ENCODE peak calls at places on chromosomes 11 and 22, in five cellular contexts. K, D, Y, H and U are unnamed samples.

GRCh38 chr22:25494774-25495173 is 69.7 kb upstream of the GRK3 start:
- DNase-seq in H (no peak), D (no peak), Y (no peak), K (no peak), U (no peak)

GRCh38 chr11:111531687-111532364 is 8.7 kb upstream of the LAYN start:
- DNase-seq in K (peak; percentile 80), Y (no peak), D (peak; percentile 95), H (no peak), U (no peak)

GRCh38 chr11:121711236-121711635 is 258.5 kb upstream of the SORL1-AS1 start:
- DNase-seq in K (no peak), H (no peak), D (peak; percentile 17), Y (no peak), U (no peak)

GRCh38 chr11:73267122-73267846 is 4.9 kb upstream of the P2RY6 start:
- DNase-seq in H (no peak), D (no peak), K (no peak), Y (peak; percentile 33), U (no peak)

GRCh38 chr11:59429924-59430516 is 3.8 kb upstream of the OR5A2 start:
- DNase-seq in Y (no peak), D (peak; percentile 45), H (peak; percentile 41), K (peak; percentile 29), U (peak; percentile 23)

GRCh38 chr22:47046411-47047065 is 284.1 kb downstream of the TBC1D22A start:
- DNase-seq in D (no peak), H (no peak), Y (no peak), K (no peak), U (peak; percentile 75)

GRCh38 chr11:101566626-101567025 is 17.2 kb downstream of the TRPC6 start:
- DNase-seq in K (no peak), H (no peak), Y (no peak), D (no peak), U (no peak)

GRCh38 chr11:120857508-120857907 is 166.4 kb upstream of the TBCEL start:
- DNase-seq in Y (no peak), K (no peak), H (no peak), D (no peak), U (no peak)

GRCh38 chr11:86460461-86461404 is 86.0 kb downstream of the CCDC81 start:
- DNase-seq in D (peak; percentile 71), K (no peak), H (no peak), Y (no peak), U (no peak)

GRCh38 chr11:24866743-24867142 is 369.9 kb downstream of the LUZP2 start:
- DNase-seq in H (no peak), Y (no peak), D (no peak), K (no peak), U (no peak)

GRCh38 chr11:69463181-69463891 is 18.1 kb upstream of the LINC01488 start:
- DNase-seq in H (no peak), D (peak; percentile 80), Y (no peak), K (no peak), U (no peak)

GRCh38 chr11:68904458-68904847 is 762 bp downstream of the IGHMBP2 start:
- DNase-seq in Y (no peak), K (no peak), D (no peak), H (no peak), U (no peak)

DNA sequence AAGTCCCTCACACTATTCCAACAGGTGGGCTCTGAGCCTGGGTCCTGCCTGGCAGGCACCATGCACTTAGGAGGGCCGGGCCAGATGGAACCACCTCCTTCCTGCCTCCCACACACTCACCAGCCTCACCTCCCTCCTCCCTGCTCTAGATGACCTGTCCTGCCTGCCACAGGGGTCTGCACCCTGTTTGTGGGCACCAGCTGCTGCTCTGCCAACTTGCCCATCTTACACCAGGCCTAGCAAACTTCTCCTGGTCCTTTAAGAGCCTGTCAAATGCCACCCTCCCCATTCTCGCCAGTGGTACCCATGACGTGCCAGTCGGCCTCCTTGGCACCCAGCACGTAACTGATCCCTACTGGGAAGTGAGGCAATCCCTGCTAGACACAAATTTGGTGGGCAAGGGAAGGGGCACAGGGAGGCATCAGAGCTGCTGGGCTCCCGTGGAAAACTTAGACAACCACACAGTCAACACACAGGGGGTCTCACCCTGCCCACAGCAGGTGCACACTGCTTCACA is 3.1 kb downstream of the MOB2 start:
- DNase-seq in D (no peak), K (no peak), Y (no peak), H (no peak), U (no peak)
- H3K4me3 ChIP-seq in D (no peak overlapping the region), K (no peak overlapping the region), Y (no peak overlapping the region), H (no peak overlapping the region), U (no peak overlapping the region)

DNA sequence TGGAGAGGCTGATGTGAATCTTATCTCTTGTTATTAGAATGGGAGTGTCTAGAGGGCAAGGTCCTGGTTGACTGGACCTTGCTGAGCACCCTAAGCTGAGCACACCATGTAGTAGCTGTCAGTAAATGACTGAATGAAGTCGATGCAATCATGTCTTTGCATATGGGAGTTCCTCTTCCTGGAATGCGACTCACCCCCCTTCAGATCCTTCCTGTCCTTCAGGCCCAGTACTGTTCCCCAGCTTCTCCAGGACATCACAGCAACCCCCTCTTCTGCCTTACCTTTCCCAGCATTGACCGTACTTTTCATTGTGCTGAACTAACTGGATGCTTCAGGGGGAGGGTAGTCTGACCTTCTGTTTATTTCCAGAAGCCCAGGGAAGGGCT is 5.7 kb downstream of the RHOG start:
- DNase-seq in Y (no peak), H (no peak), D (peak; percentile 27), K (no peak), U (no peak)
- TF ChIP-seq POLR2A in Y (no peak), H (no peak), D (no peak), K (no peak), U (no peak)

DNA sequence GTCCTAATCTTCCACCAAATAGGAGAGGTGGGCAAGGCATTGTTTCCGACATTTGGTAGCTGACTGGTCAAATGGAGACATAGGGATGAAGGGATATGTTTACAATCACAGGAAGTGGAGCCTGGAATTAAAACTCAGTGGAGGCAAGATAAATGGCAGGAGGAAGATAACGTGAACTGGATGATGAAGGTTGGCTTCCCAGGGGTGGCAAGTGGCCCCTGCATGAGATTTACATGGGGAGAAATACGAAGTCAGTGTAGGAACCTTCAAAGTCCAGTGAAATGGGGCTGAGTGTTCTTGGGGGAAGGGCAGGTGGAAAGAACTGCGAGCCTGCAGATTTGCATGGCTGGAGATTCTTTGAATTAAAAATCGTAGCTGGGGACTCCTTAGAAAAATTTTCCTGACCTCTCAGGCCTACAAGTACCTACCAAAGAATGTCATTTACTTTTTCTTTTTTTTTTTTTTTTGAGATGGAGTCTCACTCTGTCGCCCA is 724 bp upstream of the FOXRED2 start:
- DNase-seq in K (no peak), H (no peak), Y (no peak), D (no peak), U (no peak)
- H3K4me3 ChIP-seq in K (peak overlapping the region; percentile 50), H (no peak overlapping the region), Y (no peak overlapping the region), D (no peak overlapping the region), U (no peak overlapping the region)

DNA sequence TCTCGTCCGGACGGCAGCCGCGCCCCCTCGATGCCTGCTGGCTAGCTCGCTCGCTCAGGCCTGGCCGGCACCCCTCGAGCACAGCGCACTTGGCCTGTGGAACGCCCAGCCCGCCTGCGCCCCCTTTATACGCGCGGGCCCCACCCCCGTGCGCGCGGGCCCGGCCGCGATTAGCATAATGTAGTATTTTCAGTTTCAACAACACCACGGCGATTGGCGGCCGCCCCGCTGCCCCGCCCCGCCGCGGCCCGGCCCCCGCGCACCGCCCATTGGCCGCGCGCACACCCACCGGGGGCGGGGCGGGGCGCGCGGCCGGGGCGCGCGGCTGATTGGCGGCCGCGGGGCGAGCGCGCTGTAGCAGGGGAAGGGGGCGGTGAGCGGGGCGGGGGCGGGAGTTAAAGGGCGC is at the start of gene CDKN1C:
- DNase-seq in K (peak; percentile 78), D (peak; percentile 69), H (peak; percentile 83), Y (peak; percentile 96), U (peak; percentile 82)
- TF ChIP-seq POLR2A in K (peak; percentile 40), D (peak; percentile 79), H (peak; percentile 93), Y (peak; percentile 97), U (no peak)

GRCh38 chr11:83284501-83285051 is 1.6 kb downstream of the CCDC90B start:
- DNase-seq in D (no peak), Y (no peak), H (no peak), K (no peak), U (no peak)

GRCh38 chr11:83292709-83293435 is 6.7 kb upstream of the CCDC90B start:
- DNase-seq in D (peak; percentile 73), Y (peak; percentile 66), K (peak; percentile 60), H (peak; percentile 22), U (no peak)

GRCh38 chr11:83285131-83285770 is 916 bp downstream of the CCDC90B start:
- DNase-seq in K (no peak), D (no peak), H (no peak), Y (no peak), U (no peak)

GRCh38 chr11:83285771-83286528 is at the start of gene CCDC90B:
- DNase-seq in Y (peak; percentile 99), D (peak; percentile 98), H (peak; percentile 96), K (peak; percentile 97), U (peak; percentile 99)

DNA sequence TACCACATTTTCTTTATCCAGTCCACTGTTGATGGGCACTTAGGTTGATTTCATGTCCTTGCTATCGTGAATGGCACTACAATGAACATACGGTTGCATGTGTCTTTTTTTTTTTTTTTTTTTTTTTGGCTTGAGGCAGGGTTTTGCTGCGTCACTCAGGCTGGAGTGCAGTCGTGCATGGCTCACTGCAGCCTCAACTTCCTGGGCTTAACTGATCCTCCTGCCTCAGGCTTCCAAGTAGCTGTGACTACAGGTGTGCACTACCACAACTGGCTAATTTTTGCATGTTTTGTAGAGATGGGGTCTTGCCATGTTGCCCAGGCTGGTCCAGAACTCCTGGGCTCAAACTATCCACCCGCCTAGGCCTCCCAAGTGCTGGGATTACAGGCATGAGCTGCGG is 1.5 kb upstream of the CCDC90B start:
- DNase-seq in Y (no peak), K (no peak), D (no peak), H (no peak), U (no peak)
- H3K4me3 ChIP-seq in Y (no peak overlapping the region), K (no peak overlapping the region), D (no peak overlapping the region), H (no peak overlapping the region), U (no peak overlapping the region)